ENCODE peak calls at places on chromosomes 2 and 18, in four cellular contexts. One of them, this sample, is unnamed.

GRCh38 chr18:63105636-63106316 is 213.8 kb downstream of the BCL2 start:
- DNase-seq in PC-9: no peak
- DNase-seq in Calu3: no peak
- DNase-seq in A549: no peak
- DNase-seq in this sample: no peak

GRCh38 chr2:33238111-33238510 is 238.3 kb upstream of the RASGRP3 start:
- DNase-seq in Calu3: no peak
- DNase-seq in A549: no peak
- DNase-seq in PC-9: no peak
- DNase-seq in this sample: no peak

GRCh38 chr2:159873136-159873728 is 75.2 kb upstream of the CD302 start:
- DNase-seq in A549: no peak
- DNase-seq in Calu3: no peak
- DNase-seq in PC-9: no peak
- DNase-seq in this sample: no peak

GRCh38 chr2:71602115-71602495 is 148.7 kb downstream of the DYSF start:
- DNase-seq in PC-9: no peak
- DNase-seq in A549: no peak
- DNase-seq in Calu3: no peak
- DNase-seq in this sample: no peak

GRCh38 chr2:185689906-185690539 is 48.6 kb upstream of the FSIP2 start:
- DNase-seq in A549: no peak
- DNase-seq in Calu3: no peak
- DNase-seq in PC-9: no peak
- DNase-seq in this sample: no peak

GRCh38 chr2:185291035-185291647 is 447.5 kb upstream of the FSIP2 start:
- DNase-seq in A549: no peak
- DNase-seq in PC-9: no peak
- DNase-seq in Calu3: peak
- DNase-seq in this sample: no peak

GRCh38 chr2:105875241-105875640 is 130.5 kb downstream of the NCK2 start:
- DNase-seq in A549: no peak
- DNase-seq in PC-9: no peak
- DNase-seq in Calu3: no peak
- DNase-seq in this sample: no peak

GRCh38 chr2:10222-10875 is 36.0 kb downstream of the FAM110C start:
- DNase-seq in A549: no peak
- DNase-seq in Calu3: no peak
- DNase-seq in PC-9: no peak
- DNase-seq in this sample: no peak

GRCh38 chr2:240338274-240338673 is 97.2 kb upstream of the GPC1 start:
- DNase-seq in PC-9: no peak
- DNase-seq in A549: no peak
- DNase-seq in Calu3: no peak
- DNase-seq in this sample: no peak

GRCh38 chr2:58428553-58429284 is 187.6 kb upstream of the FANCL start:
- DNase-seq in PC-9: peak
- DNase-seq in A549: peak
- DNase-seq in Calu3: peak
- DNase-seq in this sample: no peak

DNA sequence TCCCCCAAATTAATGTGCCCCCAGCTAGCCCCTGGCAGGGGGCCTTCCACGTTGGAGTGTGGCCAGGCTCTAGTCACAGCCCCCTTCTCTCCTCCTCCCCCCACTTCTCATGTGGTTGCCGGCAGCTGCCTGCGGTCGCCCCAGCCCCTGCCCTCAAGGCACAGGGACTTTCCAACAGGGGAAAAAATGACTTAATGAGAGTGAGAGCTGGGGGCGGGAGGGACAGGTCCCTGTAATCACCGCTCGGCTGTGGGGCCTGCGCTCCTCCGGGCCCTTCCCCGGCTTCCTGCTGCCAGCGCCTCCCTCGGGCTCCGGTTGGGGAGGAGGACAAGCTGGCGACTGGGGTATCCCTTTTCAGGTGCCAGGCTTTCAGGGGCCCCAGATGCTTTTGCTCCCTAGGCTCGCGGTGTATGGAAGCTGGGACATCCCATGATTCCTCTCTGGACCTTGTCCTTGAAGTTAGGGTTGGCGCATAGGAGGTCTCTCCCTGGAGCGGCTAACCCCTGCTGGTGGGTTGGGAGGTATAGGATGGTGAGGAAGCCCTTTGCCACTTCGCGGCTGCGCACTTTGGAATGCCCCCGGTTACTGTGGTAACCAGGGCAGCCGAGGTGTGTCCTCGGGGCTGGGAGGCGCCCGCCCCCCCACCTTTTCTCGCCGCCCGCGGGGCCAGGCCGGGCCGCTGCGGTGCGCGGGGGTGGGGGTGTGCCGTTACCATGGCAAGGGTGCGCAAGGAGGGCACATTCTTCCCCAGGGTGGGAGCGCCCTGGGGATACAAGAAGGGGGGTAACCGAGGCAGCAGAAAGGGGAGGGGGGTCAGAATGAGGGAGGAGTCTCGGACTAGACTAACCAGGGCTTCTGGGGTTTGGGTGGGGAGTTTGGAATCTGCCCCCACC is 16.1 kb downstream of the WNT10A start:
- DNase-seq in A549: peak
- DNase-seq in PC-9: peak
- DNase-seq in Calu3: peak
- DNase-seq in this sample: no peak
- TF ChIP-seq CTCF in A549: no peak
- TF ChIP-seq CTCF in PC-9: no peak
- TF ChIP-seq CTCF in Calu3: no peak
- TF ChIP-seq CTCF in this sample: no peak

GRCh38 chr2:189516546-189516945 is 64.0 kb downstream of the SLC40A1 start:
- DNase-seq in Calu3: no peak
- DNase-seq in PC-9: no peak
- DNase-seq in A549: no peak
- DNase-seq in this sample: no peak
- TF ChIP-seq CTCF in Calu3: no peak
- TF ChIP-seq CTCF in PC-9: no peak
- TF ChIP-seq CTCF in A549: no peak
- TF ChIP-seq CTCF in this sample: no peak

GRCh38 chr2:219252084-219252483 is 959 bp upstream of the TUBA4B start:
- DNase-seq in Calu3: no peak
- DNase-seq in PC-9: peak
- DNase-seq in A549: no peak
- DNase-seq in this sample: no peak

GRCh38 chr2:219252900-219253752 is at the start of gene TUBA4B:
- DNase-seq in Calu3: peak
- DNase-seq in PC-9: peak
- DNase-seq in A549: peak
- DNase-seq in this sample: no peak

GRCh38 chr2:219254590-219255219 is 987 bp upstream of the TUBA4A start:
- DNase-seq in PC-9: no peak
- DNase-seq in A549: no peak
- DNase-seq in Calu3: no peak
- DNase-seq in this sample: no peak

GRCh38 chr2:219252570-219252899 is 508 bp upstream of the TUBA4B start:
- DNase-seq in A549: peak
- DNase-seq in Calu3: no peak
- DNase-seq in PC-9: no peak
- DNase-seq in this sample: no peak

DNA sequence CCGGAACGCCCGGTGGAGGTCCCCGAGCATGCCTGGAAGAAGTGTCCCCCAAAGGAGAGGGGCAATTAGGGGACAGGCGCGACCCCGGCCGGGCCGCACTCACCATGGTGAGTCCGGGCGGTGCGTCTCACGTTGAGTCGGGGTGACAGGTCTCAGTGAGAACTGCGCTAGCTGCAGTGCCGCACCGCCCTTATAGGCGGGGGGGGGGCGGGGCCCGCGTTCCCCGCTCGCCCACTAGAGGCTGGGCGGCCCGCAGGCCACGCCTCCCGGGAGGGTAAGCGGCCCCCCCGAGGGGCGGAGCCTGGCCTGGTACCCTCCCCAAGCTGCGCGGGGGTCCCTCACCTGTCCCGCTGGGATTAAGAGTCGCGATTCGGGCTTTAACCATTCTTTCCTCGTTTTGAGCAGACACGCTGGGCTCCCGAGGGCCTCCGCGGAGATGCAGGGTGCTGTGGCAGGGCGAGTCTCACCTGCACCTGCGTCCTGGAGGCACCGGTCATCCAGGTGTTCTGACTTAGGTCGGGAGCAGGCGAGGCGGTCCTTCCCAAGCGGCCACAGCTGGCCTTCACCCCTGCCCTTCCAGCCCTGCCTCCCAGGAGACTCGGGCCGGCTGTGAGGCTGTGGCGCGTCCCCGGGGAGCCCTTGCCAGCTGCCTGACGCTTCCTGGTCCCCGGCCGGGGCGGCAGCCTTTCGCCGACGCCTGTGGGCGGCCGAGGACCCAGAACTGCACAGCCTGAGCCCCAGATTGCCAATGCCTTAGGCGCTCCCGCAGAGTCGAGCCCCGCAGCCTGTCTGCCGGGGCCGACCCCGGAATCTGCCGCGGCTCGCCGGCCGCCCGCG is at the start of gene TUBA4A:
- DNase-seq in A549: peak
- DNase-seq in Calu3: peak
- DNase-seq in PC-9: peak
- DNase-seq in this sample: no peak
- TF ChIP-seq CTCF in A549: no peak
- TF ChIP-seq CTCF in Calu3: no peak
- TF ChIP-seq CTCF in PC-9: no peak
- TF ChIP-seq CTCF in this sample: no peak

DNA sequence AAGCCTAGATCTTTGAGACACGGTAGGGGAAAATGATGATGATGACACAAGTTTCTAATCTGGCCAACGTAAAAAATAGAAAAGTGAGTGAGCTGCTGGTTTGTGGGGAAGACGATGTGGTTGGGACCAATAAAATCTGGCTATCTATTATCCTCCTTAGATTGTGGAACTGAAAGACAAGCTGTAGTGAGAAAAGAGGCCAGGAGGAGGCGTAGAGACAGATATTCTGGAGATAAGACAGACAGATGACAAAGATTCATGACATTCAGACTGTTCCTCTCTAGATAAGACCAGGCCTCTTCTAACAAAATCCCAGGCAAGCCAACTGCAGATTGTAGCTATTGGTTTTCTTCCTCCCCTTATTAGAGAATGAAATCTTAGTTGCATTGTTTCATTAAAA is 376.3 kb upstream of the UBE2E3 start:
- DNase-seq in PC-9: no peak
- DNase-seq in Calu3: peak
- DNase-seq in A549: no peak
- DNase-seq in this sample: no peak
- TF ChIP-seq CTCF in PC-9: peak
- TF ChIP-seq CTCF in Calu3: peak
- TF ChIP-seq CTCF in A549: no peak
- TF ChIP-seq CTCF in this sample: no peak

This sample was measured in LNCaP clone FGC.